ENCODE peak calls at places on chromosomes 4 and X, in ten cellular contexts. P is hepatocyte; Z is suprapubic skin; X is CD4-positive, alpha-beta memory T cell; N is IMR-90; Q is left lung; I is breast epithelium; J is aorta; W is CD8-positive, alpha-beta memory T cell; T is spleen. H is an unnamed sample. For H3K27me3, the result is how much of the 10 kb centered on the place peaks cover.

GRCh38 chr4:48484494-48485168 is 1.5 kb downstream of the SLC10A4 start:
- DNase-seq in P (no peak), Z (no peak), X (no peak), N (no peak), Q (no peak), I (no peak), J (no peak), W (no peak), T (no peak), H (no peak)

GRCh38 chrX:78747471-78747870 is at the start of gene LPAR4:
- DNase-seq in P (peak), Z (no peak), X (no peak), N (no peak), Q (no peak), I (no peak), J (peak), W (no peak), T (no peak), H (no peak)

GRCh38 chr4:20359692-20360091 is 108.0 kb downstream of the SLIT2 start:
- DNase-seq in P (no peak), Z (no peak), X (no peak), N (no peak), Q (no peak), I (no peak), J (no peak), W (no peak), T (no peak), H (no peak)

GRCh38 chr4:176778063-176778462 is 14.7 kb downstream of the VEGFC start:
- DNase-seq in P (no peak), Z (no peak), X (no peak), N (peak), Q (no peak), I (no peak), J (no peak), W (no peak), T (no peak), H (no peak)

GRCh38 chr4:78592104-78592783 is 40.7 kb downstream of the ANXA3 start:
- DNase-seq in P (no peak), Z (no peak), X (no peak), N (no peak), Q (no peak), I (no peak), J (no peak), W (peak), T (no peak), H (no peak)

GRCh38 chr4:11904991-11905760 is 476.5 kb upstream of the HS3ST1 start:
- DNase-seq in P (no peak), Z (no peak), X (no peak), N (no peak), Q (peak), I (no peak), J (no peak), W (no peak), T (no peak), H (no peak)

GRCh38 chrX:1554469-1555210 is 17.7 kb upstream of the P2RY8 start:
- DNase-seq in P (no peak), Z (peak), X (peak), N (no peak), Q (no peak), I (no peak), J (no peak), W (peak), T (peak), H (no peak)

GRCh38 chr4:130648570-130648969 is 1552.6 kb downstream of the C4orf33 start:
- DNase-seq in P (peak), Z (no peak), X (no peak), N (no peak), Q (no peak), I (no peak), J (no peak), W (no peak), T (no peak), H (no peak)

GRCh38 chrX:71214604-71215334 is 8.3 kb upstream of the GJB1 start:
- DNase-seq in P (peak), Z (no peak), X (no peak), N (no peak), Q (no peak), I (no peak), J (no peak), W (no peak), T (no peak), H (no peak)

GRCh38 chrX:65643046-65643785 is 24.2 kb upstream of the MSN start:
- DNase-seq in P (no peak), Z (no peak), X (no peak), N (peak), Q (no peak), I (peak), J (no peak), W (no peak), T (no peak), H (no peak)

GRCh38 chr4:158778712-158779111 is 9.9 kb downstream of the FNIP2 start:
- DNase-seq in P (no peak), Z (no peak), X (no peak), N (no peak), Q (no peak), I (no peak), J (no peak), W (no peak), T (no peak), H (no peak)

GRCh38 chrX:31268359-31268758 is 196.5 kb upstream of the FTHL17 start:
- DNase-seq in P (no peak), Z (no peak), X (no peak), N (peak), Q (no peak), I (no peak), J (no peak), W (no peak), T (no peak), H (no peak)

GRCh38 chr4:100369871-100370270 is 148.0 kb downstream of the EMCN start:
- DNase-seq in P (no peak), Z (no peak), X (no peak), N (no peak), Q (no peak), I (no peak), J (no peak), W (no peak), T (no peak), H (no peak)

GRCh38 chr4:48269861-48270515 is 350 bp upstream of the TEC start:
- DNase-seq in P (peak), Z (peak), X (peak), N (peak), Q (peak), I (peak), J (peak), W (peak), T (peak), H (peak)

GRCh38 chrX:123590842-123591491 is 141.9 kb downstream of the THOC2 start:
- DNase-seq in P (peak), Z (no peak), X (no peak), N (peak), Q (no peak), I (no peak), J (no peak), W (no peak), T (no peak), H (no peak)

GRCh38 chr4:6474053-6474568 is 1.7 kb upstream of the PPP2R2C start:
- DNase-seq in P (no peak), Z (peak), X (no peak), N (no peak), Q (no peak), I (no peak), J (no peak), W (no peak), T (peak), H (no peak)

GRCh38 chr4:24471623-24472510 is 112.5 kb downstream of the DHX15 start:
- DNase-seq in P (peak), Z (peak), X (no peak), N (no peak), Q (peak), I (no peak), J (no peak), W (no peak), T (no peak), H (no peak)

GRCh38 chr4:53321151-53321987 is 44.5 kb downstream of the SCFD2 start:
- DNase-seq in P (no peak), Z (no peak), X (no peak), N (peak), Q (no peak), I (no peak), J (no peak), W (no peak), T (no peak), H (no peak)

GRCh38 chr4:145203400-145203799 is 23.0 kb upstream of the OTUD4 start:
- DNase-seq in P (no peak), Z (no peak), X (no peak), N (no peak), Q (no peak), I (no peak), J (no peak), W (no peak), T (no peak), H (no peak)

GRCh38 chrX:119692241-119693031 is 532 bp downstream of the SEPTIN6 start:
- DNase-seq in P (peak), Z (no peak), X (peak), N (peak), Q (peak), I (no peak), J (peak), W (peak), T (peak), H (no peak)

GRCh38 chrX:38654302-38654701 is 93.0 kb downstream of the TSPAN7 start:
- DNase-seq in P (peak), Z (no peak), X (no peak), N (peak), Q (no peak), I (no peak), J (no peak), W (no peak), T (no peak), H (no peak)

GRCh38 chr4:144872508-144873293 is 225.3 kb downstream of the ANAPC10 start:
- DNase-seq in P (peak), Z (no peak), X (no peak), N (no peak), Q (no peak), I (no peak), J (no peak), W (no peak), T (no peak), H (peak)

GRCh38 chr4:180665994-180666818 is 1577.0 kb upstream of the TENM3 start:
- DNase-seq in P (peak), Z (no peak), X (no peak), N (peak), Q (no peak), I (no peak), J (no peak), W (peak), T (no peak), H (no peak)

GRCh38 chr4:108834167-108834566 is 71.3 kb upstream of the ETNPPL start:
- DNase-seq in P (no peak), Z (no peak), X (no peak), N (peak), Q (no peak), I (no peak), J (no peak), W (no peak), T (no peak), H (no peak)

GRCh38 chrX:29518100-29518499 is 697.3 kb upstream of the MAGEB2 start:
- DNase-seq in P (no peak), Z (no peak), X (no peak), N (no peak), Q (no peak), I (no peak), J (no peak), W (no peak), T (no peak), H (no peak)

GRCh38 chr4:35106091-35106734 is 1138.1 kb downstream of the ARAP2 start:
- DNase-seq in P (no peak), Z (no peak), X (no peak), N (no peak), Q (no peak), I (no peak), J (no peak), W (no peak), T (no peak), H (no peak)

GRCh38 chr4:166088576-166088975 is 215.5 kb downstream of the TLL1 start:
- DNase-seq in P (no peak), Z (no peak), X (no peak), N (no peak), Q (peak), I (no peak), J (no peak), W (no peak), T (no peak), H (no peak)

GRCh38 chr4:113835005-113835404 is 73.5 kb upstream of the CAMK2D start:
- DNase-seq in P (no peak), Z (no peak), X (no peak), N (peak), Q (no peak), I (no peak), J (no peak), W (no peak), T (no peak), H (no peak)

GRCh38 chr4:115841873-115842272 is 728.5 kb upstream of the NDST4 start:
- DNase-seq in P (no peak), Z (no peak), X (no peak), N (no peak), Q (no peak), I (no peak), J (no peak), W (no peak), T (no peak), H (no peak)

GRCh38 chr4:14883166-14883565 is 119.1 kb upstream of the CPEB2 start:
- DNase-seq in P (no peak), Z (no peak), X (no peak), N (no peak), Q (no peak), I (no peak), J (no peak), W (no peak), T (no peak), H (no peak)

GRCh38 chr4:77815651-77816050 is 3.5 kb downstream of the CNOT6L start:
- DNase-seq in P (no peak), Z (no peak), X (no peak), N (no peak), Q (no peak), I (no peak), J (no peak), W (no peak), T (no peak), H (no peak)

GRCh38 chr4:36010531-36010930 is 233.8 kb downstream of the ARAP2 start:
- DNase-seq in P (no peak), Z (no peak), X (no peak), N (no peak), Q (no peak), I (no peak), J (no peak), W (no peak), T (no peak), H (no peak)

GRCh38 chr4:110540606-110541440 is 64.9 kb downstream of the ENPEP start:
- DNase-seq in P (no peak), Z (no peak), X (no peak), N (peak), Q (no peak), I (no peak), J (no peak), W (no peak), T (no peak), H (no peak)

GRCh38 chr4:98260047-98260578 is 1.1 kb upstream of the RAP1GDS1 start:
- DNase-seq in P (peak), Z (peak), X (no peak), N (peak), Q (no peak), I (peak), J (peak), W (peak), T (no peak), H (peak)

GRCh38 chrX:101427954-101428353 is 19.9 kb downstream of the HNRNPH2 start:
- DNase-seq in P (no peak), Z (no peak), X (no peak), N (no peak), Q (no peak), I (no peak), J (no peak), W (no peak), T (no peak), H (no peak)

GRCh38 chrX:10453945-10454344 is 166.4 kb downstream of the MID1 start:
- DNase-seq in P (no peak), Z (no peak), X (no peak), N (no peak), Q (no peak), I (no peak), J (no peak), W (no peak), T (no peak), H (no peak)
- H3K27me3 ChIP-seq in P (under half), Z (under half), X (under half), N (under half), Q (under half), I (under half), J (under half), W (under half), T (under half), H (under half)

GRCh38 chrX:69503228-69503834 is 795 bp upstream of the NALF2 start:
- DNase-seq in P (no peak), Z (no peak), X (no peak), N (no peak), Q (no peak), I (no peak), J (no peak), W (no peak), T (no peak), H (no peak)
- H3K4me3 ChIP-seq in P (no peak), Z (peak), X (no peak), N (no peak), Q (no peak), I (peak), J (no peak), W (no peak), T (peak), H (peak)

DNA sequence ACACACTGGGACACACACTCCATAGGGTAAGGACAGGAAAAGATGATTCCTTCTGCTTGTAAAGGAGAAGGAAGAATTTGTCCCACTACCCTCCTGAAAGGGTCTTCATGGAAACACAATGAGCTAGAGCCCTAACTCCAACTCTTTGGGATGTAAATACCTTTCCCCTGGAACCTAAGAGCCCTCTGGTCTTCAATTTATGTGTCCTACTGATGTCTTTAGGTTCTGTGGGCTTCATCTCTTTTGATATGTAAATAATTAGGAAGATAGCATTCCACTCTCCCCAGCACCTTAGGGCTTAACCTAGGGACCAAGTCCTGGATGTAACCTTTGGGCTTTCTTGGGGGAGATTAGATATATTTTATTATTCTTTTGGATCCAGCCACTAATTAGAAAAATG is 38.3 kb downstream of the PF4 start:
- DNase-seq in P (no peak), Z (no peak), X (no peak), N (no peak), Q (no peak), I (no peak), J (no peak), W (no peak), T (no peak), H (no peak)
- H3K27ac ChIP-seq in P (no peak), Z (no peak), X (no peak), N (no peak), Q (no peak), I (no peak), J (no peak), W (no peak), T (no peak), H (no peak)

DNA sequence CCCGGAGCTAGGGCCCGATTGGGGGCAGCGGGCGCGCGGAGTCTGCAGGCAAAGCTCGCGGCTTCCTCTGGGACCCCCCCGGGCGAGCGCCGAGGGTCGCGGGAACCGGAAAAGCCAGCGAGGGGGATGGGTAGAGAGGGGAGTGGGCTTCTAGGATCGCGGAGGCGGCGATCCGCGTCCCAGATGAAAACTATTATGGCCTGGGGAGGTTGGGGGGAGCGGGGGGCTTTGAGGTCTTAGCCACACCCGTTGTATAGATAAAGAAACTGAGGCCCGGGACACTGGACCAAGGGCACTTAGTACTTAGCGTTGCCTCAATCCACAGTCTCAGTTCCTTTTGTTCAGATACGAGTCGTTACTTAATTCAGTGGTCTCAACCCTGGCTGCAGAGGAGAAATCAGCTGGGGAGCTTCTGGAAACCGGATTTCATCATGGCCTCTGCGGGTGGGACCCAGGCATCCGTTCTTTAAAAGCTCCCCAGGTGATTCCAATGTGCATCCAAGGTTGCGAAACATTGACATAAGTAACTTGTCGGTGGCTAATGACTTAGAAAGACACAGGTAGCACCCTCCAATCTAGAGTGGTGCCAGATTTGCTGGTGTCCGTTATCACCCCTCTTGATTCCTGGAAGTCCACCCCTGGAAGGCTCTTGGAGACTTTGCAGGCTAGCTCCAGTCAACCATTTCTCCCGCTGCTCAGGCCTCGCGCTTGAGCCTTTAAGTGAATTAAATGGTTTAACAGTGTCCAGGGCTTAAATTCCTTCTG is 90.7 kb downstream of the GEMIN8 start:
- DNase-seq in P (no peak), Z (no peak), X (no peak), N (no peak), Q (no peak), I (no peak), J (no peak), W (no peak), T (no peak), H (no peak)
- H3K27me3 ChIP-seq in P (under half), Z (under half), X (under half), N (under half), Q (under half), I (under half), J (under half), W (under half), T (under half), H (under half)

GRCh38 chr4:112646632-112647537 is 9.9 kb downstream of the LARP7 start:
- DNase-seq in P (no peak), Z (no peak), X (no peak), N (no peak), Q (no peak), I (no peak), J (no peak), W (no peak), T (no peak), H (no peak)
- H3K4me3 ChIP-seq in P (no peak), Z (no peak), X (no peak), N (no peak), Q (no peak), I (no peak), J (no peak), W (no peak), T (no peak), H (no peak)

DNA sequence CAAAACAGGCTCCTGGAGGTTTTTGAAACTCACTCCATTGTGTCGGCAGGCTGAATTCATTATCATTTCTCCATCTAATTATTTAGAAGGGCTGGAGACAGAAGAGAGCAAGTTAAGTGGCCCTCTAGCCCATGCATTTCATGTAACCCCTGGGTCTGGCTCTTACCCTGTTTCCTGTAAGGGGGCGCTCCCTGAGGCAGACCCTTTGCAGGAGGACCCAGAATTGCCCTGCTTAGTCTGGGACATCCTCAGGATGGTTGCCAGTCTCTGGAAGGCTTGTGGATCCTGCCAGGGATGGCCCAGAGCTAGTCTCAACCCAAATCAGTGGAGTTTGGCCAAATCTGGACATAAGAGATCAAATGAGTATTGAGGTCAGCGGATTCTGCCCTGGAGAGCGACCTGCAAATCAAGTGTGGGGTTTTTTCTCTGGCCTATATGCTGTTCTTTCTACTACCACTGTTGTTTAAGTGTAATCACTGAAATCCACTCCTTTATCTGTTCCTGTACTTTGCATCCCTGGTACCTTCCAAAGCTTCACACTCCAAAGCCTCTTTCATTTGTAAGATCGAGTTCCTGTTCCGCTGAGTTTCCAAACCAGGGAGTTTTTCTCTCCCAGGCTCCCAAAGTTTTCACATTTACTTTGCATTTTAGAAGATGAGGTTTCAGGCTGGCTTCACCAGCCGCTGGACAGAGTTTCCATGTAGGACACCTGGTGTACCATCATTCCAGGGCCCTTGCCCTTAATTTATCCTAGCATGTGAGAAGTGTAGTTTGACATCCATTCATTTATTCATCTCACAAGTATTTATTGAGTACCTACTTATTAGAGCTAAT is 6.3 kb downstream of the KLF3 start:
- DNase-seq in P (no peak), Z (no peak), X (no peak), N (no peak), Q (no peak), I (no peak), J (no peak), W (no peak), T (no peak), H (no peak)
- H3K27ac ChIP-seq in P (peak), Z (peak), X (peak), N (no peak), Q (peak), I (peak), J (no peak), W (peak), T (peak), H (no peak)

H was measured in tibial nerve.